ENCODE peak calls at places on chromosomes 11 and 22, in four cellular contexts. Z is adrenal gland, A is prostate gland, L is heart right ventricle. F is an unnamed sample. For H3K27me3 and H3K9me3, the result is how much of the 10 kb centered on the place peaks cover.

GRCh38 chr11:36508743-36509142 is 1.3 kb downstream of the TRAF6 start:
- DNase-seq in Z (no peak), A (no peak), L (no peak), F (no peak)

GRCh38 chr11:106275151-106275550 is 197.7 kb downstream of the AASDHPPT start:
- DNase-seq in Z (no peak), A (no peak), L (no peak), F (no peak)

GRCh38 chr11:47004595-47005033 is 68.1 kb downstream of the CSTPP1 start:
- DNase-seq in Z (peak), A (peak), L (peak), F (peak)

GRCh38 chr11:45917286-45917622 is 423 bp downstream of the PEX16 start:
- DNase-seq in Z (no peak), A (no peak), L (no peak), F (no peak)

GRCh38 chr22:40265783-40266182 is 80.5 kb upstream of the ADSL start:
- DNase-seq in Z (no peak), A (no peak), L (no peak), F (no peak)

GRCh38 chr11:131579932-131580387 is 209.5 kb downstream of the NTM start:
- DNase-seq in Z (peak), A (no peak), L (no peak), F (no peak)

GRCh38 chr11:61844909-61845565 is 16.9 kb downstream of the FADS2 start:
- DNase-seq in Z (no peak), A (no peak), L (no peak), F (no peak)

GRCh38 chr11:61917357-61918109 is at the start of gene RAB3IL1:
- DNase-seq in Z (peak), A (no peak), L (peak), F (peak)

GRCh38 chr11:112625816-112626215 is 335.4 kb upstream of the NCAM1 start:
- DNase-seq in Z (no peak), A (no peak), L (no peak), F (no peak)

GRCh38 chr11:119100960-119101349 is 698 bp downstream of the DPAGT1 start:
- DNase-seq in Z (no peak), A (no peak), L (no peak), F (no peak)

GRCh38 chr11:76666408-76666807 is 4.1 kb downstream of the LRRC32 start:
- DNase-seq in Z (peak), A (no peak), L (peak), F (no peak)

GRCh38 chr22:36562261-36562835 is 33.4 kb upstream of the EIF3D start:
- DNase-seq in Z (no peak), A (no peak), L (no peak), F (peak)

GRCh38 chr22:32880906-32881596 is 79.5 kb downstream of the TIMP3 start:
- DNase-seq in Z (peak), A (no peak), L (peak), F (peak)

DNA sequence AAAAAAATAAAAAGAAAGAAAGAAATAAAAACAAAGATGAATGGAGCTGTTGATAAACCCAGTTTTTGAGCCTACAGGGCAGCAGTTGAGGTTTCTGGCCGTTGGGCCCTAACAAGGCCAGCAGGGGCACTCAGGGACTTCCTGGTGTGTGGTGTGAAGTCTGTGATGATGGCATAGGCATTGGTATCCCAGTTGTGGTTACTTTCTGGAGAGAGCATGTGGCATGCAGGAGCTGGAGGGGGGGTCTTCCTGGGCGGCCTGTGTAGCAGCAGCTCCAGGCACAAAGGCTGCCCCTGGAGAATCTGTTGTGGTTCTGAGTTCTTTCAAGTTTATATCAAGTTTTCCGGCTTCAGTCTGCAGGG is 2.0 kb upstream of the TXNRD2 start:
- DNase-seq in Z (peak), A (no peak), L (no peak), F (no peak)
- TF ChIP-seq CTCF in Z (no peak), A (no peak), L (no peak), F (no peak)

GRCh38 chr11:130427581-130428211 is 713 bp downstream of the ADAMTS8 start:
- DNase-seq in Z (no peak), A (no peak), L (no peak), F (no peak)

GRCh38 chr11:130428271-130428670 is at the start of gene ADAMTS8:
- DNase-seq in Z (no peak), A (no peak), L (no peak), F (no peak)

GRCh38 chr11:130426223-130427048 is 2.0 kb downstream of the ADAMTS8 start:
- DNase-seq in Z (no peak), A (no peak), L (no peak), F (no peak)

GRCh38 chr11:130425156-130425555 is 3.3 kb downstream of the ADAMTS8 start:
- DNase-seq in Z (no peak), A (no peak), L (no peak), F (no peak)

DNA sequence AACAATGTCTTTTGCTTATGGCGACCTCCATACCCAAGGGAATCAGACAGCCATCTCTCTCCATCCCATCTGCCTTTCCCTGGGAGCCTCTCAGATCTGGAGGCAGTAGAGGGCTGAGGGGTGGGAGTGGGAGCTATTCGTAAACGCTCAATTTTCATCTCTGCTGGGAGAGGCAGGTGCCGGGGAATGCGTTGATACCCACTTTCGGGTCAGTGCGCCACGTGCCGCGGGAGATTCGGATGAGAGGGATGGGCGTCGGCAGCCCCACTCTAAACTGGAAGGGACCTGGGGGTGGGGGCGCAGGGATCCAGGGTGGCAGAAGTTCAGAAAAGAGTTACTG is 1.4 kb downstream of the ADAMTS8 start:
- DNase-seq in Z (no peak), A (no peak), L (no peak), F (no peak)
- H3K27me3 ChIP-seq in Z (under half), A (under half), L (under half), F (under half)

GRCh38 chr22:47437636-47438035 is 675.2 kb downstream of the TBC1D22A start:
- DNase-seq in Z (no peak), A (no peak), L (no peak), F (no peak)

GRCh38 chr22:47435826-47436225 is 673.4 kb downstream of the TBC1D22A start:
- DNase-seq in Z (no peak), A (no peak), L (no peak), F (no peak)

GRCh38 chr22:47437110-47437509 is 674.7 kb downstream of the TBC1D22A start:
- DNase-seq in Z (no peak), A (no peak), L (no peak), F (no peak)

GRCh38 chr22:47442821-47443220 is 680.4 kb downstream of the TBC1D22A start:
- DNase-seq in Z (no peak), A (no peak), L (no peak), F (no peak)

DNA sequence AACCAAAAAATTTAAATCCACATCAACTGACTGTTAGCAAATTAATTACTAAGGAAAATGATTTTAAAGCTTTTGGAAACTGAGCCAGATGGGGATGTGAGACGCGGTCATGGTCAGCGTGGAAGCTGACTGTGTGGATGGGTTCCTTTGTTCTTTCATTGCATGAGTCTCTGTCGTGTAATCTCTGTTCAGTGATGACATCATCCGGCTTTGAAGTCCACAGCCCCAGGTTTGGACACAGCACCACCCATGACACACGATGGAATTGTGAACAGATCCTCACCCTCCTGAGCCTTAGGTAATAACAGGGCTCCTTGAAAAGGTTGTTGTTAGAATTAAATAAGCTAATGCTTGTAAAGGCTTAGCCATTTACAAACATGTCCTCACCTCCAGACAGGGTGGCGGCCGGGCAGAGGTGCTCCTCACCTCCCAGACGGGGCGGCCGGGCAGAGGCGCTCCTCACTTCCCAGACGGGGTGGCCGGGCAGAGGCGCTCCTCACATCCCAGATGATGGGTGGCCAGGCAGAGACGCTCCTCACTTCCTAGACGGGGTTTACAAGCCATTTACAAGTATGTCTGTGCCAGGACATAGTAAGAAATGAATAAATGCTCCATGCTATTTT is 677.3 kb downstream of the TBC1D22A start:
- DNase-seq in Z (no peak), A (no peak), L (no peak), F (no peak)
- H3K9me3 ChIP-seq in Z (under half), A (under half), L (under half), F (under half)

GRCh38 chr22:22685586-22685985 is 41.2 kb downstream of the GGTLC2 start:
- DNase-seq in Z (no peak), A (no peak), L (no peak), F (no peak)

GRCh38 chr22:22682807-22683667 is 38.6 kb downstream of the GGTLC2 start:
- DNase-seq in Z (no peak), A (no peak), L (no peak), F (no peak)

GRCh38 chr22:22683668-22684361 is 39.4 kb downstream of the GGTLC2 start:
- DNase-seq in Z (no peak), A (no peak), L (no peak), F (no peak)

GRCh38 chr22:22682196-22682595 is 37.8 kb downstream of the GGTLC2 start:
- DNase-seq in Z (no peak), A (no peak), L (no peak), F (no peak)

GRCh38 chr22:22684605-22685561 is 40.5 kb downstream of the GGTLC2 start:
- DNase-seq in Z (no peak), A (no peak), L (no peak), F (no peak)
- TF ChIP-seq CTCF in Z (peak), A (no peak), L (no peak), F (no peak)

GRCh38 chr11:17719940-17720795 is 797 bp downstream of the MYOD1 start:
- DNase-seq in Z (no peak), A (no peak), L (no peak), F (no peak)

GRCh38 chr11:17719028-17719939 is at the start of gene MYOD1:
- DNase-seq in Z (no peak), A (no peak), L (no peak), F (no peak)

GRCh38 chr11:17718510-17718962 is 835 bp upstream of the MYOD1 start:
- DNase-seq in Z (no peak), A (no peak), L (no peak), F (no peak)

GRCh38 chr11:17716807-17717206 is 2.6 kb upstream of the MYOD1 start:
- DNase-seq in Z (no peak), A (no peak), L (no peak), F (no peak)

DNA sequence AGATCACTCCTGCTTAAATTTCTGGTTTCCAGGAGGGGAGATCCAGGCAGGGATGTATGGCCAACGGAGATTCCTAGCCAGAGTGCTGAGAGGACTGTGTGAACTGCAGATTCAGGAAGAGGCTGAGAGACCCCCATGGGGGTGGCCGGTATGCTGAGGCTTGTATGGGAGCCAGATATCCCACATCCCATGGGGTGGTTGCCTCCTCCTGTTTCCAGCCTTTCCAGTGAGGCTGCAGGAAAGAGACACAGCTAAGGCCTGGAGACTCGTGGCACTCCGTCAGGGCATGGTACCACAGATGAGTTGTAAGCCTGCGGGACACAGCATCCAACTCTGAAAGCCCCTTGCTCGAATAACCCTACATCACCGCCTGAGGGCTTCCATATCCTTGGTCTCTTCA is 1.4 kb upstream of the MYOD1 start:
- DNase-seq in Z (no peak), A (no peak), L (no peak), F (no peak)
- H3K27me3 ChIP-seq in Z (half or more), A (under half), L (half or more), F (half or more)

GRCh38 chr11:60563553-60564235 is 48.5 kb downstream of the MS4A13 start:
- DNase-seq in Z (no peak), A (no peak), L (no peak), F (no peak)
- H3K9me3 ChIP-seq in Z (under half), A (under half), L (under half), F (under half)

GRCh38 chr22:43516996-43517635 is 105.3 kb downstream of the MPPED1 start:
- DNase-seq in Z (no peak), A (no peak), L (no peak), F (no peak)

GRCh38 chr22:43516386-43516785 is 104.6 kb downstream of the MPPED1 start:
- DNase-seq in Z (no peak), A (no peak), L (no peak), F (no peak)

GRCh38 chr22:43514476-43515157 is 102.8 kb downstream of the MPPED1 start:
- DNase-seq in Z (no peak), A (no peak), L (no peak), F (no peak)

GRCh38 chr22:43515902-43516301 is 104.1 kb downstream of the MPPED1 start:
- DNase-seq in Z (no peak), A (no peak), L (no peak), F (no peak)

GRCh38 chr22:43515411-43515810 is 103.6 kb downstream of the MPPED1 start:
- DNase-seq in Z (no peak), A (no peak), L (no peak), F (no peak)
- TF ChIP-seq CTCF in Z (no peak), A (no peak), L (no peak), F (no peak)

DNA sequence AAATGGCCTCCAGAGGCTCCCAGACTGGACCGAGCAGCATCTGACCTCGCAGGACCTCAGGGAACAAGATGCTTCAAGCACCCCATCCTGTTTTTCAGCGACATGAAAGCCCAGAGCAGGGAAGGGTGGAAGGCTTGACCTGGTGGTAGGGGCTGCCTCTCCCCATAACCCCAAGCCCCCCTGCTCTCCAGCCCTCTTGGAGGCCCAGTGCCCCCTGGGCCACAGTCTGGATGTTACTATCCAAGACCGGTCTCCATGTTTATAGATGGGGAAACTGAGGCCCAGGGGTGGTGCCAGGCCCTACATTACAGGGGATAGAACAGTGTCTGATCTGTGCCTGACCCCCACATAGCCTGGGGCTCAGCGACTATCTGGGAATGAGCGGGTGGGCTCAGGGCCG is 7.0 kb downstream of the FGF3 start:
- DNase-seq in Z (no peak), A (no peak), L (no peak), F (no peak)
- H3K27me3 ChIP-seq in Z (under half), A (under half), L (half or more), F (under half)

DNA sequence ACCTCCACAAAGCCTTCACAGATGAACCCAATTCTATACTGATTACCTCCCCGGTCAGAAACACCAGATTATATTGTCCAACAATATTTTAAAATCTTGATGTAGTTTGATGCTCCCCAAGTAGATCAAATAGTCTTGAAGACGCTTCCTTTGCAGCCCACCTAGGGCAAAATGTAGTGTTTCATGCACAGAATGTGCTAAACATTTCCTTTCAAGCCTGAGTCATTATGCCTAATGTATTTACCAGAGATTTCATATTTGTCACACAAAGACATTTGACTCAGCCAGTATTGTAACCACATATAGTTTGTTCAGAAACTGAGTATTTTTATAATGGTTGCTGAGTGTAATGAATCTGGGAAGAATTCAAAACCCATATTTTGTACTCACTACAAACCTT is 1396.8 kb downstream of the LRRC4C start:
- DNase-seq in Z (no peak), A (no peak), L (no peak), F (no peak)
- H3K9me3 ChIP-seq in Z (under half), A (under half), L (under half), F (under half)

DNA sequence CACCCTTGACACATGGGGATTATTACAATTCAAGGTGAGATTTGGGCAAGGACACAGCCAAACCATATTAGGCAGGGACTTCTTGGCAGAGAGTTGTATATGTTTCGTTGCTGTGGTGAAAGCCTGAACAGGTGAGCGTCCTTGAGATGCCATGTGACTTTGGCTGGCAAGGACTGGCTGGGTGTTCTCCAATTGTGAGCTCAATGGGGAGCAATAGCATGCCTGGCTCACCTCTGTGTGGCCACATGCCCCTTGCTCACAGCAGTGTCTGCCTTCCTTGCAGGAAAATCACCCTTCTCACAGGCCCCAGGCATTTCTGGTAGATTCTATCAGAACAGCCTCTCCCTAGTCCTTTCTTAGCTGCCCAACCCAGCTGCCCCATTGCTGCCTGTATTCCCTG is 105.5 kb downstream of the PARVA start:
- DNase-seq in Z (no peak), A (no peak), L (peak), F (no peak)
- TF ChIP-seq CTCF in Z (no peak), A (no peak), L (no peak), F (no peak)

F was measured in stomach.